ENCODE peak calls at places on chromosomes 4 and X, in seven cellular contexts. N is lower leg skin; C is stimulated activated CD4-positive, alpha-beta T cell treated with anti-CD3 and anti-CD28 coated beads, Interleukin-4, amount 100 ng/mL, for 1 hour; J is SJSA1; P is caudate nucleus; V is endothelial cell; T is activated CD8-positive, alpha-beta memory T cell treated with anti-CD3 and anti-CD28 coated beads, Interleukin-2, amount 50 U/mL, for 48 hours. E is an unnamed sample.

GRCh38 chrX:101550362-101550761 is at the start of gene ARMCX1:
- DNase-seq in N (peak; percentile 94), C (peak; percentile 26), J (peak; percentile 59), P (peak; percentile 56), V (peak; percentile 45), T (peak; percentile 53), E (peak; percentile 69)

GRCh38 chr4:67927251-67927650 is 36.0 kb downstream of the TMPRSS11A start:
- DNase-seq in N (no peak), C (no peak), J (no peak), P (no peak), V (no peak), T (no peak), E (no peak)

GRCh38 chrX:37993857-37994619 is 12.3 kb upstream of the SYTL5 start:
- DNase-seq in N (no peak), C (no peak), J (no peak), P (no peak), V (no peak), T (no peak), E (no peak)

GRCh38 chr4:124061413-124061812 is 651.1 kb downstream of the ANKRD50 start:
- DNase-seq in N (no peak), C (no peak), J (no peak), P (no peak), V (no peak), T (no peak), E (no peak)

GRCh38 chrX:87236836-87237235 is 280.8 kb upstream of the KLHL4 start:
- DNase-seq in N (no peak), C (no peak), J (no peak), P (no peak), V (no peak), T (no peak), E (no peak)

GRCh38 chrX:47643926-47644325 is 6.4 kb downstream of the ELK1 start:
- DNase-seq in N (no peak), C (no peak), J (no peak), P (no peak), V (no peak), T (no peak), E (no peak)

GRCh38 chrX:152637649-152638442 is at the start of gene GABRQ:
- DNase-seq in N (no peak), C (no peak), J (peak; percentile 52), P (no peak), V (peak; percentile 69), T (no peak), E (no peak)

GRCh38 chr4:2487632-2488031 is 18.7 kb downstream of the RNF4 start:
- DNase-seq in N (no peak), C (no peak), J (no peak), P (no peak), V (no peak), T (no peak), E (no peak)

GRCh38 chr4:74534936-74535335 is 90.0 kb downstream of the AREG start:
- DNase-seq in N (no peak), C (no peak), J (no peak), P (no peak), V (no peak), T (no peak), E (no peak)

GRCh38 chrX:40644175-40644574 is 3.2 kb downstream of the CXorf38 start:
- DNase-seq in N (no peak), C (no peak), J (no peak), P (no peak), V (no peak), T (no peak), E (no peak)

GRCh38 chr4:41119867-41120295 is 94.5 kb downstream of the APBB2 start:
- DNase-seq in N (peak; percentile 86), C (no peak), J (no peak), P (no peak), V (no peak), T (no peak), E (no peak)

GRCh38 chr4:2007804-2008670 is 737 bp downstream of the NELFA start:
- DNase-seq in N (no peak), C (no peak), J (no peak), P (no peak), V (peak; percentile 25), T (no peak), E (no peak)

GRCh38 chr4:17098401-17098800 is 200.0 kb upstream of the LDB2 start:
- DNase-seq in N (no peak), C (no peak), J (no peak), P (no peak), V (no peak), T (no peak), E (no peak)

GRCh38 chr4:8547912-8548730 is 32.1 kb upstream of the GPR78 start:
- DNase-seq in N (peak; percentile 80), C (no peak), J (peak; percentile 96), P (no peak), V (no peak), T (no peak), E (no peak)

GRCh38 chrX:39473812-39474211 is 623.9 kb downstream of the BCOR start:
- DNase-seq in N (no peak), C (no peak), J (no peak), P (no peak), V (no peak), T (no peak), E (no peak)

GRCh38 chr4:126533176-126533575 is 1099.6 kb upstream of the INTU start:
- DNase-seq in N (no peak), C (no peak), J (no peak), P (no peak), V (no peak), T (no peak), E (no peak)

GRCh38 chrX:12269484-12269883 is 131.2 kb downstream of the FRMPD4 start:
- DNase-seq in N (no peak), C (no peak), J (no peak), P (no peak), V (no peak), T (no peak), E (no peak)

E was measured in Peyer's patch.